ENCODE peak calls at places on chromosome 4, in four cellular contexts. R is stomach, L is A549, S is GM12878. Z is an unnamed sample.

GRCh38 chr4:42151568-42152506 is 618 bp downstream of the BEND4 start:
- DNase-seq in L (no peak), R (peak), S (no peak), Z (no peak)

GRCh38 chr4:118033148-118034060 is 882 bp upstream of the NDST3 start:
- DNase-seq in L (peak), S (no peak), R (peak), Z (no peak)

GRCh38 chr4:140333523-140333922 is 39.9 kb upstream of the SCOC start:
- DNase-seq in S (no peak), L (no peak), R (no peak), Z (no peak)

GRCh38 chr4:151719935-151720334 is 40.9 kb downstream of the GATB start:
- DNase-seq in S (no peak), L (no peak), R (no peak), Z (no peak)

GRCh38 chr4:41060352-41061318 is 153.7 kb downstream of the APBB2 start:
- DNase-seq in S (no peak), R (no peak), L (no peak), Z (no peak)

GRCh38 chr4:144402176-144402575 is 243.8 kb upstream of the HHIP start:
- DNase-seq in S (no peak), L (no peak), R (no peak), Z (no peak)

GRCh38 chr4:57442834-57443291 is 332.7 kb upstream of the IGFBP7 start:
- DNase-seq in L (peak), S (no peak), R (peak), Z (no peak)

GRCh38 chr4:111905511-111905910 is 239.7 kb upstream of the FAM241A start:
- DNase-seq in S (no peak), R (no peak), L (no peak), Z (no peak)

GRCh38 chr4:103150677-103151076 is 47.5 kb downstream of the CENPE start:
- DNase-seq in R (no peak), L (peak), S (no peak), Z (no peak)

GRCh38 chr4:54781771-54782170 is 124.0 kb downstream of the KIT start:
- DNase-seq in R (peak), L (no peak), S (no peak), Z (no peak)

GRCh38 chr4:14831447-14831846 is 170.8 kb upstream of the CPEB2 start:
- DNase-seq in S (no peak), R (peak), L (no peak), Z (no peak)

GRCh38 chr4:108313546-108314339 is 145.0 kb upstream of the LEF1 start:
- DNase-seq in S (no peak), L (no peak), R (no peak), Z (no peak)

GRCh38 chr4:62871057-62871456 is 1538.2 kb downstream of the TECRL start:
- DNase-seq in S (no peak), R (no peak), L (no peak), Z (no peak)

GRCh38 chr4:23920716-23921446 is 31.0 kb upstream of the PPARGC1A start:
- DNase-seq in R (no peak), L (no peak), S (no peak), Z (no peak)

GRCh38 chr4:23922535-23923115 is 32.8 kb upstream of the PPARGC1A start:
- DNase-seq in R (no peak), L (no peak), S (no peak), Z (no peak)

GRCh38 chr4:23921447-23921845 is 31.6 kb upstream of the PPARGC1A start:
- DNase-seq in L (no peak), R (no peak), S (no peak), Z (no peak)

GRCh38 chr4:23923141-23923540 is 33.3 kb upstream of the PPARGC1A start:
- DNase-seq in L (no peak), S (no peak), R (no peak), Z (no peak)

DNA sequence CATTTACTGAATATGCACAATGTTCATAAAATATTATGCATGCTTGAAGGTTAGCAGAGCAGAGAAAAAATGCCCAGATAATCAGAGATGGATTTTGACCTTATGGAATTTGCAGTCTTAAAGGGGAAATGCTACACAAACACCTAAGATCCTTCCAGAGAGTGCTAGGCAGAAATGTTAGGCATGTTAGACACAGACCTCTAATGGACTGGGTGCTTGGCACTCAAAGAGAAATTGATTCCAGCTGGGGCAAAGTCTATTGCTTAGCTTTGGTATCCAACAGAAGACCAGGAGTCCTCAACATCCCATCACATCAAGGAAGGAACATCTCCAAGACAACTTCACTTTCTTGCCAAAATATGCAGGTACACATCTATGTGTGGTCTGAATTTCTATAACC is 32.1 kb upstream of the PPARGC1A start:
- DNase-seq in S (no peak), R (no peak), L (no peak), Z (no peak)
- TF ChIP-seq EP300 in S (no peak), R (no peak), L (no peak), Z (no peak)

GRCh38 chr4:174255790-174256189 is 27.7 kb downstream of the FBXO8 start:
- DNase-seq in L (peak), R (no peak), S (no peak), Z (no peak)
- H3K4me3 ChIP-seq in L (no peak), R (no peak), S (no peak), Z (no peak)

GRCh38 chr4:187176261-187176910 is 452.7 kb upstream of the FAT1 start:
- DNase-seq in S (no peak), R (no peak), L (no peak), Z (no peak)

GRCh38 chr4:187174749-187175148 is 451.1 kb upstream of the FAT1 start:
- DNase-seq in S (no peak), R (no peak), L (no peak), Z (no peak)

GRCh38 chr4:187178084-187178483 is 454.4 kb upstream of the FAT1 start:
- DNase-seq in R (no peak), L (no peak), S (no peak), Z (no peak)

GRCh38 chr4:187172340-187172761 is 448.7 kb upstream of the FAT1 start:
- DNase-seq in R (no peak), S (no peak), L (no peak), Z (no peak)

DNA sequence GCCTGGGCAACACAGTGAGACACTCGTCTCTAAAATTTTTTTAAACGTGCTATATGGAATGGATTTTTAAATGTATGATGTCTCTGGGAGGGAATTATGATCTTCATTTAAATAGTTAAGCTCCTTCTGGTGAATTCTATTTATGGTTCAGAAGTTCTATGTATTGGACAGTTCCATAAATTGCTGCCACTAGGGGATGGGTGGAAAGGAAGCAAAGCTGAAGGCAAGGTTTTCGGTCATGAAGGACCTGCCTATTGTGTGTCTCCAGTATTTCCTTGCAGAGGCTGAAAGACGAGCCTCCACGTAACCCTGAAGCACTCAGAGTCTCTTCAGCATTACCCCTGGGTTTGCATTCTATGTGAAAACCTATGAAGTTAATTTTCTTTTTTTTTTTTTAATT is 451.5 kb upstream of the FAT1 start:
- DNase-seq in S (no peak), L (no peak), R (no peak), Z (no peak)
- TF ChIP-seq CTCF in S (no peak), L (no peak), R (no peak), Z (no peak)

DNA sequence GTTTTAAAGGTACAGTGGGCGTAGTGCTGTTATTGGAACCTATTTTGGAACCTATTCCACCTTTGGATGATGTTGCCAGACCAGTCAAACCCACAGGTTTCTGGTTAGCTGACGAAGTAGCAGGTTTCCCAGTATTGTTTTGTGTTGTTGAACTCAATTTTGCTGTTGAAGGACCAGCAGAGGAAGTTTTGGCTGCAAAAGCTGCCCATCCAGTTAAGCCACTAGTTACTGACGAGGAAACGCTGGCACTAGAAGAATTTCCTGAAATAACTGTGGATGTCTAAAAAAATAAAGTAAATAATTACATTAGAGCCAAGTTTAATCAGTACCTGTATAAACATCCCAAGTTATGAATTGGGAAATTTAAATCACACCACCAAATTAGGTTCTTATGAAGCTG is 25.5 kb downstream of the INTS12 start:
- DNase-seq in S (no peak), R (peak), L (no peak), Z (no peak)
- TF ChIP-seq EP300 in S (no peak), R (no peak), L (no peak), Z (no peak)

GRCh38 chr4:147735413-147736301 is 3.8 kb downstream of the ARHGAP10 start:
- DNase-seq in S (no peak), L (no peak), R (no peak), Z (no peak)

GRCh38 chr4:147737623-147738022 is 5.7 kb downstream of the ARHGAP10 start:
- DNase-seq in L (no peak), R (no peak), S (no peak), Z (no peak)

GRCh38 chr4:147734496-147734895 is 2.6 kb downstream of the ARHGAP10 start:
- DNase-seq in S (no peak), R (no peak), L (no peak), Z (no peak)

GRCh38 chr4:147733614-147734344 is 1.9 kb downstream of the ARHGAP10 start:
- DNase-seq in S (no peak), R (no peak), L (no peak), Z (no peak)

DNA sequence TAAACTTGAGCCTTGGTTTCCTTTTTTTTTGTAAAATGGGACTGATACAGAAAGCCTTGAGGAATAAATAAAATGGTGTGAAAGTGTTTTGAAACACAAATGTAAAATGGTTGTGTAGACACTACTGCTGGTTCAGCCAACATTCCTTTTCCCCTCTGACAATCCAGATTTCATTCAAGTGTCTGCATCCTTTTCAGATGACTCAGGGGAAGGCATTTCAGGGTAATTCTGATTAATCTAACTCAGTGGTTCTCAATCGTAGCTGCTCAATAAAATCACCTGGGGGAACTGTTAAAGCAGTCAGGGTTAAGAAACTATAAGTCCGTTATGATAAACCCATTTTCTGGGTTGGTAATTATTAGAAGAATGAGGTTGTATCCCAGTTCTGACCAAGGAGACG is 4.6 kb downstream of the ARHGAP10 start:
- DNase-seq in L (no peak), S (no peak), R (no peak), Z (no peak)
- H3K4me3 ChIP-seq in L (no peak), S (peak), R (peak), Z (peak)

DNA sequence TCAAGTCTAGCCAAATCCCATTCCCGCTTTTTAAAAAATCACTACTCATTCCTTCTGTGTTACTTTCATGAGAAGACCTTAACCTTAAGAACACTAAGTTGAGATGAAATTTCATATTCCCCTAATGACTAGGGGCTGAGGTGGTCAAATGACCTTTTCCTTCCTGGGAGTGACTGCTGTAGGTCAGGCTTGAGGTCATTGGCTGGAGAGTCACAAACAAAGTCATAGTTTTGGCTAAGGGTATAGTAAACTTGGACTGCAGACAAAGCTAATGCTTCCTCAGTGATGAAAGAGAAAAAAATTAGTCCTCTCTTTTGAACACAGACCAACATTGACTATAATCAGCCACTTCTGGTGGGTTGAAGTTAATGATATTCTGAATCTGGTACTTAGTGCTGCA is 16.0 kb upstream of the FGF2 start:
- DNase-seq in S (no peak), L (no peak), R (no peak), Z (no peak)
- TF ChIP-seq CTCF in S (no peak), L (no peak), R (no peak), Z (no peak)

GRCh38 chr4:88584471-88584900 is 7.8 kb upstream of the HERC3 start:
- DNase-seq in L (no peak), R (no peak), S (no peak), Z (no peak)

GRCh38 chr4:88585908-88586307 is 6.4 kb upstream of the HERC3 start:
- DNase-seq in R (no peak), S (no peak), L (no peak), Z (no peak)

GRCh38 chr4:88582493-88582892 is 9.8 kb upstream of the HERC3 start:
- DNase-seq in S (no peak), R (no peak), L (no peak), Z (no peak)

GRCh38 chr4:88587285-88587684 is 5.0 kb upstream of the HERC3 start:
- DNase-seq in L (no peak), S (no peak), R (no peak), Z (no peak)

DNA sequence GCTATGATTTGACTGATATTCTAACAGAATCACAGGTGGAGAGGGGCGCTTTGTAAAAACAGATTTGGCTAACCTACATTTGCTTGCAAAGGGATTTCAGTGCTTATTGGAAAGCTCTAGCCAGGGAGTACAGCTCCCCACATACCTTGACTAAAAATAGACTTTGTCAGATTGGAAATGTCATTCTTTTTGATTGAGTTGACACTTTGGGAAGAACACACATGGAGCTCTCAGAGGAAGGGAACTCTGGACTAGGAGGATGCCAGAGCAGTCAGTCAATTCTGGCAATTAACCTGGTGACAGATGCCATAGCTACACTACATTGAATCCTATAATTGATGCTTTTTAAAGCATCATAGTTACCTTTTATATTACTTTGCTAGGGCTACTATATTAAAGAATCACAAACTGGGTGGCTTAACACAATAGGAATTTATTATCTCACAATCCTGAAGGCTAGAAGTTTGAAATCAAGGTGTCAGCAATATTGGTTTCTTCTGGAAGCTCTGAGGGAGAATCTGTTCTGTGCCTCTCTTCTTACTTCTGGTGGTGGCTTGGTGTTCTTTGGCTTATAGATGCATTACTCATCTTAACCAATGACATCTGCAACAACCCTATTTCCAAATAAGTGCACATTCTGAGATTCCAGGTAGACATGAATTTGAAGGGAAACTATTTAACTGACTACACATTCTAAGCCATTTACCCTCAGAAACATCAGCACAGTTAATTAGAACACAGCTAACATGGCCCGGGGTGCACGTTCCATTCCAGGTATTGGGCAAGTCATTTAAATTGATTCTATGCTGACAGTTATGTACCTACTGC is 8.4 kb upstream of the HERC3 start:
- DNase-seq in S (no peak), R (no peak), L (no peak), Z (no peak)
- TF ChIP-seq EP300 in S (no peak), R (no peak), L (no peak), Z (no peak)

DNA sequence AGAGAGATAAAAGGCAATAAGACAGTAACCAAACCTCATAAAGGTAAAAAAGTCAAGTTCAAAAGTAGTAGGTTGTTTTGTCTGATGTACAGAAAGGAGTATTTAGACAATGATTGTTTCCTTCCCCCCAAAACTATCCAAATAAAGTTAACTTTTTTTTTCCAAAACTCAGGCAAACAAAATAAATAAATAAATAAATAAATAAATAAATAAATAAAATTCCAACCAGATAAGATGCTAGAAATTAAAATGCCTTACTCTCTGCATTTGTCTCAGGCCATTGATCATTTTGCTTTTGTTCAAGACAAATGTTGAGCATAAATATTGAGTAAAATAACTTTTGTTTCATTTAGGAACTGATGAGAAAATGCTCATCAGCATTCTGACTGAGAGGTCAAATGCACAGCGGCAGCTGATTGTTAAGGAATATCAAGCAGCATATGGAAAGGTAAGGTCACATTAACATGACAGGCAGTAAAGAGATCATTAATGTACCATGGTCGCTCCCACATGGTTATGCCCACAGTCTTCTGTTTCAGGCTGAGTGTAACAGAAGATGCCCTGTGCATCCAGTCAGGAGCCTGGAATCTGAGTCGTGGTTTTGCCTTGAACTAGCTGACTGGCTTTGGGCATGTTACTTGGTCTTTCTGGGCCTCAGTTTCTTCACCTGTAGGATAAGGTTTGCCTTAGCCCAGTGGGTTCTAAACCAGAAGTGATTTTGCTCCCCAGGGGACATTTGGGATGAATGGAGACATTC is 27.3 kb downstream of the ANXA3 start:
- DNase-seq in L (no peak), R (no peak), S (no peak), Z (no peak)
- H3K4me3 ChIP-seq in L (no peak), R (no peak), S (no peak), Z (no peak)

GRCh38 chr4:122212880-122213279 is 60.7 kb downstream of the BLTP1 start:
- DNase-seq in L (no peak), S (no peak), R (no peak), Z (no peak)

GRCh38 chr4:122221322-122221721 is 69.2 kb downstream of the BLTP1 start:
- DNase-seq in R (no peak), L (no peak), S (no peak), Z (no peak)

GRCh38 chr4:122219356-122219755 is 67.2 kb downstream of the BLTP1 start:
- DNase-seq in L (no peak), S (no peak), R (no peak), Z (no peak)

GRCh38 chr4:122224348-122224747 is 72.2 kb downstream of the BLTP1 start:
- DNase-seq in L (peak), S (no peak), R (no peak), Z (no peak)

GRCh38 chr4:122218762-122219161 is 66.6 kb downstream of the BLTP1 start:
- DNase-seq in S (no peak), R (no peak), L (peak), Z (no peak)
- TF ChIP-seq CTCF in S (peak), R (no peak), L (no peak), Z (no peak)

Z was measured in esophagus muscularis mucosa.